ENCODE peak calls at places on chromosomes 5 and 9, in five cellular contexts. One of them, this sample, is unnamed.

GRCh38 chr5:153959134-153959957 is 79.4 kb downstream of the FAM114A2 start:
- DNase-seq in right lobe of liver: no peak
- DNase-seq in Peyer's patch: no peak
- DNase-seq in breast epithelium: no peak
- DNase-seq in IMR-90: peak; percentile 45
- DNase-seq in this sample: no peak

GRCh38 chr5:158127536-158127935 is 268.6 kb upstream of the CLINT1 start:
- DNase-seq in breast epithelium: no peak
- DNase-seq in Peyer's patch: no peak
- DNase-seq in right lobe of liver: no peak
- DNase-seq in IMR-90: no peak
- DNase-seq in this sample: no peak

GRCh38 chr5:123659495-123659894 is 147.5 kb downstream of the CSNK1G3 start:
- DNase-seq in Peyer's patch: no peak
- DNase-seq in IMR-90: peak; percentile 9
- DNase-seq in breast epithelium: no peak
- DNase-seq in right lobe of liver: no peak
- DNase-seq in this sample: no peak

GRCh38 chr5:134131578-134132350 is 17.3 kb downstream of the TCF7 start:
- DNase-seq in breast epithelium: no peak
- DNase-seq in IMR-90: no peak
- DNase-seq in right lobe of liver: no peak
- DNase-seq in Peyer's patch: peak; percentile 40
- DNase-seq in this sample: no peak

GRCh38 chr5:56422060-56422762 is 189.1 kb upstream of the ANKRD55 start:
- DNase-seq in Peyer's patch: no peak
- DNase-seq in right lobe of liver: no peak
- DNase-seq in breast epithelium: no peak
- DNase-seq in IMR-90: no peak
- DNase-seq in this sample: no peak

GRCh38 chr9:133937120-133937519 is 55.0 kb downstream of the VAV2 start:
- DNase-seq in Peyer's patch: no peak
- DNase-seq in IMR-90: no peak
- DNase-seq in right lobe of liver: no peak
- DNase-seq in breast epithelium: no peak
- DNase-seq in this sample: no peak

GRCh38 chr9:38180631-38181030 is 111.6 kb upstream of the SHB start:
- DNase-seq in breast epithelium: no peak
- DNase-seq in IMR-90: no peak
- DNase-seq in right lobe of liver: no peak
- DNase-seq in Peyer's patch: no peak
- DNase-seq in this sample: no peak

GRCh38 chr9:132056717-132057429 is 22.8 kb downstream of the MED27 start:
- DNase-seq in IMR-90: no peak
- DNase-seq in right lobe of liver: no peak
- DNase-seq in breast epithelium: no peak
- DNase-seq in Peyer's patch: no peak
- DNase-seq in this sample: no peak

GRCh38 chr9:130213898-130214761 is 41.9 kb downstream of the NCS1 start:
- DNase-seq in Peyer's patch: no peak
- DNase-seq in right lobe of liver: no peak
- DNase-seq in breast epithelium: no peak
- DNase-seq in IMR-90: peak; percentile 31
- DNase-seq in this sample: peak; percentile 66

GRCh38 chr9:98712987-98713386 is 4.3 kb upstream of the GABBR2 start:
- DNase-seq in Peyer's patch: no peak
- DNase-seq in breast epithelium: no peak
- DNase-seq in IMR-90: no peak
- DNase-seq in right lobe of liver: no peak
- DNase-seq in this sample: no peak

GRCh38 chr5:143352691-143353090 is 50.8 kb downstream of the NR3C1 start:
- DNase-seq in Peyer's patch: no peak
- DNase-seq in IMR-90: no peak
- DNase-seq in breast epithelium: no peak
- DNase-seq in right lobe of liver: no peak
- DNase-seq in this sample: no peak

GRCh38 chr5:118557103-118557805 is 431.1 kb downstream of the DTWD2 start:
- DNase-seq in right lobe of liver: no peak
- DNase-seq in Peyer's patch: no peak
- DNase-seq in breast epithelium: no peak
- DNase-seq in IMR-90: no peak
- DNase-seq in this sample: no peak

GRCh38 chr5:16502866-16503265 is 37.3 kb upstream of the ZNF622 start:
- DNase-seq in breast epithelium: no peak
- DNase-seq in IMR-90: peak; percentile 9
- DNase-seq in right lobe of liver: no peak
- DNase-seq in Peyer's patch: no peak
- DNase-seq in this sample: no peak

GRCh38 chr5:111582962-111583669 is 70.8 kb upstream of the STARD4 start:
- DNase-seq in breast epithelium: no peak
- DNase-seq in right lobe of liver: no peak
- DNase-seq in Peyer's patch: no peak
- DNase-seq in IMR-90: peak; percentile 89
- DNase-seq in this sample: no peak

GRCh38 chr9:684950-685340 is 156.6 kb upstream of the DMRT1 start:
- DNase-seq in Peyer's patch: no peak
- DNase-seq in right lobe of liver: no peak
- DNase-seq in breast epithelium: no peak
- DNase-seq in IMR-90: peak; percentile 88
- DNase-seq in this sample: no peak

GRCh38 chr5:128669803-128670202 is 131.8 kb upstream of the FBN2 start:
- DNase-seq in IMR-90: no peak
- DNase-seq in breast epithelium: no peak
- DNase-seq in right lobe of liver: no peak
- DNase-seq in Peyer's patch: no peak
- DNase-seq in this sample: no peak

GRCh38 chr9:120755827-120756434 is 37.3 kb downstream of the FBXW2 start:
- DNase-seq in IMR-90: peak; percentile 34
- DNase-seq in right lobe of liver: no peak
- DNase-seq in breast epithelium: no peak
- DNase-seq in Peyer's patch: no peak
- DNase-seq in this sample: peak; percentile 29

GRCh38 chr9:115891929-115892328 is 261.7 kb upstream of the PAPPA start:
- DNase-seq in Peyer's patch: no peak
- DNase-seq in right lobe of liver: no peak
- DNase-seq in breast epithelium: no peak
- DNase-seq in IMR-90: peak; percentile 86
- DNase-seq in this sample: no peak

GRCh38 chr5:78989080-78989479 is 4.0 kb upstream of the ARSB start:
- DNase-seq in breast epithelium: no peak
- DNase-seq in IMR-90: no peak
- DNase-seq in Peyer's patch: no peak
- DNase-seq in right lobe of liver: no peak
- DNase-seq in this sample: no peak

GRCh38 chr5:78984020-78984610 is 995 bp downstream of the ARSB start:
- DNase-seq in Peyer's patch: no peak
- DNase-seq in IMR-90: peak; percentile 21
- DNase-seq in right lobe of liver: no peak
- DNase-seq in breast epithelium: no peak
- DNase-seq in this sample: no peak

GRCh38 chr5:78983601-78984000 is 1.5 kb downstream of the ARSB start:
- DNase-seq in right lobe of liver: no peak
- DNase-seq in IMR-90: no peak
- DNase-seq in breast epithelium: no peak
- DNase-seq in Peyer's patch: no peak
- DNase-seq in this sample: no peak

GRCh38 chr5:78985407-78986223 is 505 bp upstream of the ARSB start:
- DNase-seq in Peyer's patch: no peak
- DNase-seq in breast epithelium: no peak
- DNase-seq in IMR-90: peak; percentile 64
- DNase-seq in right lobe of liver: peak; percentile 90
- DNase-seq in this sample: peak; percentile 63

GRCh38 chr5:78984611-78985406 is at the start of gene ARSB:
- DNase-seq in right lobe of liver: peak; percentile 92
- DNase-seq in IMR-90: peak; percentile 77
- DNase-seq in breast epithelium: peak; percentile 76
- DNase-seq in Peyer's patch: peak; percentile 90
- DNase-seq in this sample: peak; percentile 86
- TF ChIP-seq POLR2A in right lobe of liver: peak; percentile 80
- TF ChIP-seq POLR2A in IMR-90: peak; percentile 62
- TF ChIP-seq POLR2A in breast epithelium: no peak
- TF ChIP-seq POLR2A in Peyer's patch: peak; percentile 11
- TF ChIP-seq POLR2A in this sample: peak; percentile 83

GRCh38 chr9:128902351-128903078 is 18.3 kb upstream of the PHYHD1 start:
- DNase-seq in IMR-90: no peak
- DNase-seq in right lobe of liver: no peak
- DNase-seq in Peyer's patch: peak; percentile 80
- DNase-seq in breast epithelium: no peak
- DNase-seq in this sample: no peak
- TF ChIP-seq POLR2A in IMR-90: no peak
- TF ChIP-seq POLR2A in right lobe of liver: no peak
- TF ChIP-seq POLR2A in Peyer's patch: peak; percentile 52
- TF ChIP-seq POLR2A in breast epithelium: no peak
- TF ChIP-seq POLR2A in this sample: no peak

GRCh38 chr9:83920942-83921707 is at the start of gene KIF27:
- DNase-seq in Peyer's patch: peak; percentile 100
- DNase-seq in breast epithelium: peak; percentile 100
- DNase-seq in IMR-90: peak; percentile 96
- DNase-seq in right lobe of liver: peak; percentile 99
- DNase-seq in this sample: peak; percentile 99
- TF ChIP-seq POLR2A in Peyer's patch: peak; percentile 79
- TF ChIP-seq POLR2A in breast epithelium: peak; percentile 66
- TF ChIP-seq POLR2A in IMR-90: peak; percentile 83
- TF ChIP-seq POLR2A in right lobe of liver: peak; percentile 86
- TF ChIP-seq POLR2A in this sample: peak; percentile 59

DNA sequence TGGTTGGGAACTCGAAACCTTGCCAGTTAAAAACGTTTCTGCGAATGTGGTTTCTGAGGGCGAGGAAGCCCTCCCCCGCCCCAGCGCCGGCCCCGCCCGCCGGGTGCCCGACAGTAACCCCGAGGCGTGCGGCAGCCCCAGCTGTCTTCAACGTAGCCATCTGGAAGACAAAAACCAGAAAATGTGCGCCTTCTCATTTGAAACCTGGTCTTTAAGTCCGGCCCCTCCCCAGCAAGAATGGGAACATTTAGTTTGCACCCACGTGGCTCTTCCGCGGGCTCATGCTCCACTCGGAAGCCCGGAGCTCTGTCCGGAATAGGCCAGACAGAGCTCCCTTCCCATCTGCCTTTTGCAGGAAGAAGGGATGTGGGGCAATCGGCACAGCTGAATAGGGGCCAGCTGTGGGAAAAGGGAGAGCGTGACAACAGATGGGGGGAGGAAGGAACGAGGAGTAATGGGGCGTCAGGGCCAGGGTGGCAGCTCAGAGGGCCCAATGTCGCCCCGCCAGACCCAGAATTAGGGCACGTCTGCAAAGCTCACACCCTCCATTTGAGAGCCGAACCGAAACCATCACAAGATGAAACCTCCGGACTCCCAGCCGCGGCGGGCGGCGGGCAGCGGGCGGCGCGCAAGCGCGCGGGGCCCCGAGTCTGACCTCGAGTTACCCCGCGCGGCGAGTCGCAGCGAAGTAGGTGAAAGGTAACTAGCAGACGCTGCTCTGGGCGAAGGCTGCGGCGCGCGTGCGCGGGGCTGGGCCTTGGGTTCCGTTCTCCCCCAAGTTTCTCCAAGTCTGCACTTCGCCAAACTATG is 63.4 kb upstream of the ABCA1 start:
- DNase-seq in IMR-90: peak; percentile 82
- DNase-seq in Peyer's patch: peak; percentile 87
- DNase-seq in breast epithelium: peak; percentile 82
- DNase-seq in right lobe of liver: peak; percentile 96
- DNase-seq in this sample: peak; percentile 96
- TF ChIP-seq POLR2A in IMR-90: peak; percentile 37
- TF ChIP-seq POLR2A in Peyer's patch: peak; percentile 39
- TF ChIP-seq POLR2A in breast epithelium: no peak
- TF ChIP-seq POLR2A in right lobe of liver: peak; percentile 69
- TF ChIP-seq POLR2A in this sample: peak; percentile 73

GRCh38 chr9:89879276-89879675 is 274.5 kb downstream of the GADD45G start:
- DNase-seq in IMR-90: no peak
- DNase-seq in right lobe of liver: no peak
- DNase-seq in breast epithelium: no peak
- DNase-seq in Peyer's patch: peak; percentile 36
- DNase-seq in this sample: peak; percentile 16

GRCh38 chr9:89879711-89880110 is 274.9 kb downstream of the GADD45G start:
- DNase-seq in breast epithelium: peak; percentile 43
- DNase-seq in Peyer's patch: peak; percentile 46
- DNase-seq in IMR-90: no peak
- DNase-seq in right lobe of liver: no peak
- DNase-seq in this sample: no peak

GRCh38 chr9:89878003-89878411 is 273.2 kb downstream of the GADD45G start:
- DNase-seq in IMR-90: no peak
- DNase-seq in right lobe of liver: peak; percentile 40
- DNase-seq in Peyer's patch: peak; percentile 25
- DNase-seq in breast epithelium: peak; percentile 40
- DNase-seq in this sample: peak; percentile 25

GRCh38 chr9:89877051-89878002 is 272.5 kb downstream of the GADD45G start:
- DNase-seq in Peyer's patch: peak; percentile 19
- DNase-seq in IMR-90: no peak
- DNase-seq in breast epithelium: peak; percentile 37
- DNase-seq in right lobe of liver: peak; percentile 41
- DNase-seq in this sample: peak; percentile 68

DNA sequence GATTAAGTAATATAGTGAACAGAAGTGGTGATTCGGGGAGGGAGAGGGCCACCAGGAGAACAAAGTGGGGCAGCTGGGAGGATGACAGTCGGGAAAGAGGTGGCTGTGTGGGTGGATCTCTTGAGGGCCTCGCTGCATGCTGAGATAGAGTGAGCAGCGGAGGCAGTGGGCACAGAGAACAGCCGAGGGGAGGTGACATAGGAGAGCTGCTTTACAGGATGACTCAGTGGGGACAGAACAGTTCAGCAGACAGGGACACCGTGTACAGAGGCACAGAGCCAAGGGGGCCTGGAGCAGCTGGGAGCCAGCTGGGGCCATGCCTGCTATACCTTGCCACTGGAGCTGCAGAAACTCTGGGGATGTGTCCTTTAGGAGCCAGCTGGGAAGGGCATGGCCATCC is 273.9 kb downstream of the GADD45G start:
- DNase-seq in right lobe of liver: peak; percentile 84
- DNase-seq in Peyer's patch: peak; percentile 58
- DNase-seq in IMR-90: no peak
- DNase-seq in breast epithelium: peak; percentile 84
- DNase-seq in this sample: peak; percentile 94
- TF ChIP-seq POLR2A in right lobe of liver: peak; percentile 17
- TF ChIP-seq POLR2A in Peyer's patch: no peak
- TF ChIP-seq POLR2A in IMR-90: no peak
- TF ChIP-seq POLR2A in breast epithelium: no peak
- TF ChIP-seq POLR2A in this sample: peak; percentile 66